ENCODE peak calls at places on chromosomes 13 and 19, in ten cellular contexts. H, J, T, Q, R, A, O, Z, M and E are unnamed samples. For H3K4me1, the result is how much of the 10 kb centered on the place peaks cover.

GRCh38 chr13:94620286-94620896 is 18.7 kb downstream of the GPR180 start:
- DNase-seq in Z (no peak), R (no peak), H (peak), J (no peak), T (no peak), M (no peak), O (peak), Q (no peak), A (no peak), E (no peak)

GRCh38 chr13:24071423-24072075 is 89.0 kb upstream of the SPATA13 start:
- DNase-seq in M (no peak), H (peak), Q (no peak), Z (no peak), J (no peak), T (no peak), O (no peak), A (no peak), R (no peak), E (no peak)

GRCh38 chr13:57633141-57633949 is 1.8 kb downstream of the PCDH17 start:
- DNase-seq in O (peak), A (peak), J (peak), M (peak), R (peak), Z (no peak), T (peak), Q (peak), H (no peak), E (peak)

GRCh38 chr19:2982983-2983350 is 5.6 kb downstream of the TLE6 start:
- DNase-seq in T (peak), A (peak), J (peak), M (peak), O (peak), Q (peak), Z (peak), R (peak), H (peak), E (peak)

GRCh38 chr13:22839554-22840286 is 341.1 kb upstream of the SGCG start:
- DNase-seq in J (no peak), Q (no peak), Z (no peak), T (no peak), O (peak), A (no peak), R (no peak), H (no peak), M (no peak), E (no peak)

GRCh38 chr13:59531571-59532091 is 632.1 kb downstream of the DIAPH3 start:
- DNase-seq in Z (peak), R (peak), H (peak), A (peak), J (peak), M (peak), T (peak), Q (peak), O (peak), E (no peak)

GRCh38 chr19:1000095-1000494 is at the start of gene GRIN3B:
- DNase-seq in Q (peak), R (no peak), A (peak), Z (no peak), O (peak), J (peak), T (peak), H (peak), M (peak), E (no peak)

GRCh38 chr19:5155586-5156210 is 184.9 kb downstream of the PTPRS start:
- DNase-seq in J (no peak), Q (no peak), A (no peak), Z (no peak), O (no peak), R (no peak), T (no peak), H (no peak), M (no peak), E (no peak)

GRCh38 chr19:47390533-47391488 is 28.5 kb downstream of the MEIS3 start:
- DNase-seq in Q (no peak), H (no peak), Z (no peak), M (no peak), O (no peak), A (no peak), R (no peak), T (no peak), J (no peak), E (no peak)

GRCh38 chr19:54420383-54421168 is 5.3 kb downstream of the TTYH1 start:
- DNase-seq in J (no peak), M (peak), Z (no peak), H (no peak), A (no peak), R (no peak), T (peak), Q (no peak), O (no peak), E (no peak)

GRCh38 chr13:43191561-43191960 is 168.2 kb downstream of the DNAJC15 start:
- DNase-seq in A (no peak), Z (no peak), R (no peak), O (no peak), T (no peak), M (no peak), Q (no peak), J (no peak), H (no peak), E (no peak)

GRCh38 chr19:48372904-48373303 is 8.7 kb downstream of the SYNGR4 start:
- DNase-seq in R (no peak), Z (no peak), J (no peak), T (no peak), M (no peak), O (no peak), A (no peak), H (no peak), Q (no peak), E (no peak)

DNA sequence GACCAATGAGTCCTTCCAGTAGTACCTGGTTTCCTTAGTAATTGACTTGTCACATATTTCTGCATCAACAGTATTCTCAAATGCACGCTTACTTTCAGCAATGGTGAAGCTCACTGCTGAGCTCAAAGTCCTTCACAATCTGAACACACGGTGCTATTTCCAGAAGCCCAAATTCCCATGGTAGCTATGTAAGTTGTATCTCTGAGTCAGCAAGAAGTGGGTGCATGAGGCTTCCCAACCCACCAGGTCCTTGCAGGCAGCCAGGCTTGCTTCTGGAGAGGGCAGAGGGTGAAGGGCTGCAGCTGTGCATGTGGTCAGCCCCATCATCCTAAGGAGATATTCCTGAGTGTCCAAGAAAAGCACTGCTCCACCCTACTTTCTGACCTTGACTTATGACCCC is 25.7 kb downstream of the COL4A2 start:
- DNase-seq in R (no peak), Z (no peak), O (no peak), M (no peak), T (no peak), J (no peak), Q (no peak), H (peak), A (no peak), E (no peak)
- H3K4me1 ChIP-seq in R (under half), Z (half or more), O (under half), M (under half), T (half or more), J (under half), Q (under half), H (half or more), A (under half), E (half or more)

DNA sequence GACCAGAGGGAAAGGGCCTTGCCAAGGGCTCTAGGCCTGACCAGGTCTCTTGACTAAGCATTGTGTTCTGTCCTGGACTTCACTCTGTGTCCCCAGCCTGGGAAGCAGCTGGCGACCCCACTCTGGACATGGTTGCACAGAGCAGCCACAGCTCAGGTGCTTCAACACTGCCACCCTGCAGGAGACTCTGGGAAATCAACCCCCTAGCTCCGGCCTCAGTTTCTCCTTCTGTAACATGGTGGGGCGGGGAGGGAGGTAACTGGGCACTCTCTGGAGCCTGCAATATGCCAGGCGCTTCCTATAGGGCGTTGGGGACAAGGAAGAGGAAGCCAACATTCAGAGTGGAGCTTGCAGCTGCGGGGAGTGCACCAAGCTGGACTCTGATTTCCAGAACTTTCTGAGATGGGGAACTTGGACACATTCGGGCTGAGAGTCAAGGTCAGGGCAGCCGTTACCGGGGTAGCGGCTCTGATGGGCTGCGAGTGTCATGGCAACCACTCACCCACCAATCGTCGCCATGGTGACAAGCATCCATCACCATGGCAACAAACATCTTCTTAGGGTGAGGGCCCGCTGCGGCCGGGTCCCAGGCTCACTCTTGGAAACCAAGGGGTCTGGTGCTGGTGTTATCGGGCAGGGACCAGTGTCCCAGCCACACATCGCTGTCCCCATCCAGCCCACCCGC is 12.8 kb downstream of the F2RL3 start:
- DNase-seq in R (no peak), O (no peak), J (no peak), T (no peak), H (no peak), Z (no peak), Q (no peak), A (no peak), M (peak), E (no peak)
- TF ChIP-seq CTCF in R (no peak), O (no peak), J (no peak), T (no peak), H (no peak), Z (no peak), Q (no peak), A (no peak), M (no peak), E (no peak)

DNA sequence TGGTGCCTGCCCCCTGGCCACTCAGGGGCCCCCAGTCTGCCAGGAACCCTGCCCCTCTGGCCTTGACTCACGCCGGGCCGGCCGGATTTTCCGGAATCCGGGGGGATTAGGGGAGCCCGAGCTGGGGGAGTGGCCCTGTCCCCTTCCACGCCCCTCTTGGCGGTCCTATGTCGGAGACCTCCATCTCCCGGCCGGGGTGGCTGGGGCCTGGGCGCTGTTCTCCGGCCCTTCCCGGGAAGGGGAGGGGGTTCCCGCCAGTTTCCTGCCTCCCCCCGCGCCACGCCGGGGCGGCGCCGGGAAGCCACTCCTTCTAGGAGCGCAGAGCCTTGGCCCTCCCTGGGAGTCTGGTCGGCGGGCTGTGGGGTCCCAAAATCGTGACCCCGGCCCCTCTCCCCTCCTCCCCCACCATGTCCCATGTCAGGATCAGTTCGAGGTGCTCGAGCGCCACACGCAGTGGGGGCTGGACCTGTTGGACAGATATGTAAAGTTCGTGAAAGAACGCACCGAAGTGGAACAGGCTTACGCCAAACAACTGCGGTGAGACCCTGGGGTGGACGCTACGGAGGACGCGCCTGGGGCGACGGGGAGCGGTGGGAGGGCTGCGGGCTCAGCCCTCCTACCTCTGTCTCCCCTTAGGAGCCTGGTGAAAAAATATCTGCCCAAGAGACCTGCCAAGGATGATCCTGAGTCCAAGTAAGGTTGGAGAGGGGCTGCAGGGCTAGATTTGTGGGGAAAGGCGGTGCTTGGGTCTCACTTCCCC is 1.3 kb downstream of the TRIP10 start:
- DNase-seq in R (peak), Q (no peak), J (peak), M (peak), T (peak), Z (no peak), H (peak), A (peak), O (peak), E (no peak)
- TF ChIP-seq POLR2A in R (no peak), Q (peak), J (no peak), M (no peak), T (no peak), Z (peak), H (no peak), A (no peak), O (no peak), E (no peak)

DNA sequence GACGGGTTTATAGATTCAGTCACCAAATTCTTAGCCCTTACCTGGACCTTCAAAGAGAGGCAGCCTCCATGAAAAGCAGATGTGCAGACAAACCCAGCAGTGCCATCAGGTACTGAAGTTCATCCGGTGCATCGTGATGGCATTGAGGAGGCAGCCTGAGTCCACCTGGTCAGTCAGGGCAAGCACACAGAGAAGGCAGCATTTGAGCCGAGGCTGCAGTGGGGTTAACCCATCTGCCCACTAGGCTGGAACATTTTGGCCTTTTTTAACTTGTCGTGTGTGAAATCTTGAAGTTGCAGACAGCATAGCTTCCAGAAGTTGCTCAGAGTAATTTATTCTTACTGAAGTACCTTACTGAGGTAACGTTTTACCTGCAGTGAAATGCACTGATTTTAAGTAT is 4.9 kb downstream of the LMO7 start:
- DNase-seq in M (no peak), A (no peak), Q (no peak), H (no peak), J (no peak), Z (no peak), T (no peak), R (no peak), O (no peak), E (no peak)
- H3K4me1 ChIP-seq in M (under half), A (under half), Q (under half), H (under half), J (under half), Z (under half), T (under half), R (under half), O (under half), E (under half)

GRCh38 chr13:103762523-103762922 is 696.3 kb upstream of the SLC10A2 start:
- DNase-seq in O (no peak), H (no peak), Q (no peak), A (no peak), J (no peak), T (no peak), Z (no peak), R (no peak), M (no peak), E (no peak)
- TF ChIP-seq CTCF in O (no peak), H (no peak), Q (no peak), A (no peak), J (no peak), T (no peak), Z (no peak), R (no peak), M (no peak), E (no peak)

GRCh38 chr19:8304841-8305621 is 3.1 kb downstream of the CD320 start:
- DNase-seq in Z (peak), R (peak), J (peak), Q (peak), A (peak), H (no peak), M (peak), O (peak), T (peak), E (no peak)
- TF ChIP-seq POLR2A in Z (no peak), R (no peak), J (no peak), Q (no peak), A (no peak), H (no peak), M (no peak), O (no peak), T (no peak), E (no peak)